ENCODE peak calls at places on chromosomes 2 and 18, in nine cellular contexts. I is CD8-positive, alpha-beta T cell; S is GM12878; D is heart left ventricle; R is left lung; E is HepG2; Y is sigmoid colon; B is uterus; Z is mesendoderm. L is an unnamed sample.

GRCh38 chr18:49207373-49207772 is 253.1 kb downstream of the DYM start:
- DNase-seq in I (no peak), S (no peak), D (no peak), R (no peak), E (no peak), Y (no peak), B (no peak), Z (no peak), L (no peak)

GRCh38 chr2:44902767-44903166 is 38.7 kb upstream of the SIX3 start:
- DNase-seq in I (no peak), S (no peak), D (no peak), R (no peak), E (no peak), Y (no peak), B (no peak), Z (no peak), L (no peak)

GRCh38 chr2:115389024-115389423 is 946.6 kb downstream of the DPP10 start:
- DNase-seq in I (no peak), S (no peak), D (no peak), R (no peak), E (no peak), Y (no peak), B (no peak), Z (no peak), L (no peak)

GRCh38 chr18:23826850-23827620 is 137.8 kb downstream of the LAMA3 start:
- DNase-seq in I (no peak), S (no peak), D (no peak), R (no peak), E (no peak), Y (no peak), B (no peak), Z (no peak), L (no peak)

GRCh38 chr2:27407798-27408491 is 1.4 kb downstream of the PPM1G start:
- DNase-seq in I (no peak), S (no peak), D (no peak), R (no peak), E (peak; percentile 88), Y (no peak), B (no peak), Z (peak; percentile 90), L (no peak)

GRCh38 chr2:200662727-200663126 is 76.9 kb downstream of the AOX1 start:
- DNase-seq in I (no peak), S (no peak), D (no peak), R (no peak), E (peak; percentile 28), Y (no peak), B (no peak), Z (peak; percentile 77), L (no peak)

GRCh38 chr2:76599732-76600368 is 889.1 kb upstream of the GCFC2 start:
- DNase-seq in I (no peak), S (peak; percentile 43), D (no peak), R (no peak), E (peak; percentile 93), Y (no peak), B (no peak), Z (peak; percentile 95), L (no peak)

GRCh38 chr2:98771771-98772521 is 41.0 kb upstream of the MGAT4A start:
- DNase-seq in I (peak; percentile 60), S (no peak), D (no peak), R (no peak), E (no peak), Y (no peak), B (no peak), Z (no peak), L (peak; percentile 32)

GRCh38 chr2:219720956-219721355 is 93.5 kb downstream of the SLC4A3 start:
- DNase-seq in I (no peak), S (no peak), D (no peak), R (no peak), E (no peak), Y (no peak), B (no peak), Z (no peak), L (no peak)

GRCh38 chr2:188519133-188519532 is 227.5 kb downstream of the GULP1 start:
- DNase-seq in I (no peak), S (no peak), D (no peak), R (no peak), E (no peak), Y (no peak), B (no peak), Z (no peak), L (no peak)

GRCh38 chr2:188576006-188576405 is 284.3 kb downstream of the GULP1 start:
- DNase-seq in I (no peak), S (no peak), D (no peak), R (no peak), E (no peak), Y (no peak), B (no peak), Z (no peak), L (no peak)

GRCh38 chr2:240555541-240556250 is 2.1 kb downstream of the ANKMY1 start:
- DNase-seq in I (no peak), S (no peak), D (peak; percentile 46), R (no peak), E (no peak), Y (no peak), B (no peak), Z (no peak), L (no peak)

GRCh38 chr18:10851824-10852225 is 297.5 kb downstream of the PIEZO2 start:
- DNase-seq in I (no peak), S (peak; percentile 61), D (no peak), R (no peak), E (peak; percentile 57), Y (no peak), B (no peak), Z (peak; percentile 61), L (no peak)

GRCh38 chr18:23207191-23207955 is 72.1 kb downstream of the CABLES1 start:
- DNase-seq in I (no peak), S (no peak), D (no peak), R (no peak), E (peak; percentile 13), Y (no peak), B (no peak), Z (peak; percentile 70), L (no peak)

GRCh38 chr2:8676191-8676914 is 5.5 kb upstream of the ID2 start:
- DNase-seq in I (no peak), S (no peak), D (peak; percentile 93), R (peak; percentile 90), E (no peak), Y (peak; percentile 96), B (peak; percentile 90), Z (peak; percentile 85), L (no peak)

GRCh38 chr2:234678721-234679120 is 181.8 kb upstream of the ARL4C start:
- DNase-seq in I (no peak), S (no peak), D (no peak), R (no peak), E (no peak), Y (no peak), B (no peak), Z (no peak), L (no peak)

GRCh38 chr2:181785677-181786344 is 105.5 kb upstream of the NEUROD1 start:
- DNase-seq in I (no peak), S (no peak), D (no peak), R (no peak), E (no peak), Y (no peak), B (no peak), Z (peak; percentile 40), L (no peak)

GRCh38 chr2:65320042-65320711 is 92.5 kb downstream of the ACTR2 start:
- DNase-seq in I (no peak), S (peak; percentile 30), D (no peak), R (no peak), E (peak; percentile 66), Y (no peak), B (no peak), Z (peak; percentile 61), L (no peak)

GRCh38 chr2:172931256-172931894 is 144.3 kb upstream of the MAP3K20 start:
- DNase-seq in I (no peak), S (no peak), D (no peak), R (no peak), E (no peak), Y (no peak), B (no peak), Z (peak; percentile 78), L (no peak)
- H3K27ac ChIP-seq in I (no peak overlapping the region), S (no peak overlapping the region), D (peak overlapping the region; percentile 68), R (peak overlapping the region; percentile 55), E (no peak overlapping the region), Y (peak overlapping the region; percentile 52), B (peak overlapping the region; percentile 73), Z (no peak overlapping the region), L (no peak overlapping the region)

DNA sequence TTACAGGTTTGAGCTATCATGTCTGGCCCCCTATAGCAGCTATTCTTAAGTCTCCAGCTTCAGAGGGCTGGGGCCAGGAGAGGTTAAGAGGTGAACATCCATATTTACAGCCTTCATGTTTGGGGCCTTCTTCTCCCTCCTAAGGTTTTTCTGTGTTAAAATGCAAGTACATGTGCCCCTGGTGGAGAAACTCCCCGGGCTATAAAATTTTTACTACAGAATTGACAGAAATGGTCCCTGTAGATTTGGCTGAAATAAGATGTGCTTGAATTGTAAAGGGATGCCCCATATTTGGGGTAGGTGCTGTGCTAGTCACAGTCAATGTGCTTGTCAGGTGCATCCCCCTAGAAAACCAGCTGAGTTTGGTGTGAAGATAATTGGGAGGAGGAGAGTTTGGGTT is 263.3 kb upstream of the CXCR4 start:
- DNase-seq in I (no peak), S (no peak), D (no peak), R (no peak), E (no peak), Y (no peak), B (no peak), Z (no peak), L (no peak)
- H3K36me3 ChIP-seq in I (no peaks in the 10 kb centered on the region), S (no peaks in the 10 kb centered on the region), D (no peaks in the 10 kb centered on the region), R (no peaks in the 10 kb centered on the region), E (no peaks in the 10 kb centered on the region), Y (no peaks in the 10 kb centered on the region), B (no peaks in the 10 kb centered on the region), Z (no peaks in the 10 kb centered on the region), L (no peaks in the 10 kb centered on the region)

GRCh38 chr18:58136865-58137264 is 92.8 kb downstream of the NEDD4L start:
- DNase-seq in I (no peak), S (no peak), D (no peak), R (no peak), E (no peak), Y (no peak), B (no peak), Z (no peak), L (no peak)
- H3K4me1 ChIP-seq in I (peaks cover 6% of the 10 kb centered on the region), S (no peaks in the 10 kb centered on the region), D (no peaks in the 10 kb centered on the region), R (peaks cover 6% of the 10 kb centered on the region), E (peaks cover 72% of the 10 kb centered on the region), Y (peaks cover 4% of the 10 kb centered on the region), B (no peaks in the 10 kb centered on the region), Z (peaks cover 7% of the 10 kb centered on the region), L (no peaks in the 10 kb centered on the region)

GRCh38 chr18:26548144-26549102 is at the start of gene KCTD1:
- DNase-seq in I (peak; percentile 49), S (no peak), D (peak; percentile 88), R (peak; percentile 85), E (peak; percentile 75), Y (peak; percentile 86), B (peak; percentile 67), Z (peak; percentile 96), L (peak; percentile 49)

GRCh38 chr18:26551217-26551708 is 2.9 kb upstream of the KCTD1 start:
- DNase-seq in I (no peak), S (no peak), D (no peak), R (no peak), E (no peak), Y (no peak), B (no peak), Z (no peak), L (no peak)

GRCh38 chr18:26549103-26549485 is 741 bp upstream of the KCTD1 start:
- DNase-seq in I (no peak), S (no peak), D (peak; percentile 68), R (peak; percentile 81), E (no peak), Y (peak; percentile 69), B (peak; percentile 26), Z (peak; percentile 73), L (no peak)

GRCh38 chr18:26547302-26548143 is 830 bp downstream of the KCTD1 start:
- DNase-seq in I (peak; percentile 55), S (no peak), D (peak; percentile 82), R (peak; percentile 86), E (no peak), Y (peak; percentile 86), B (peak; percentile 67), Z (peak; percentile 92), L (peak; percentile 15)

GRCh38 chr18:26549486-26550435 is 1.4 kb upstream of the KCTD1 start:
- DNase-seq in I (no peak), S (no peak), D (peak; percentile 78), R (peak; percentile 88), E (peak; percentile 12), Y (peak; percentile 80), B (peak; percentile 59), Z (peak; percentile 75), L (no peak)
- H3K27ac ChIP-seq in I (no peak overlapping the region), S (no peak overlapping the region), D (peak overlapping the region; percentile 73), R (peak overlapping the region; percentile 40), E (no peak overlapping the region), Y (peak overlapping the region; percentile 74), B (peak overlapping the region; percentile 67), Z (no peak overlapping the region), L (no peak overlapping the region)